ENCODE peak calls at places on chromosomes 6 and 20, in nine cellular contexts. G is tibial artery, V is GM23248, B is ovary, Y is mesenchymal stem cell, Z is K562, S is upper lobe of left lung, C is hepatocyte, T is colonic mucosa. F is an unnamed sample. For H3K4me1, the result is how much of the 10 kb centered on the place peaks cover.

GRCh38 chr6:130869681-130870080 is 42.5 kb downstream of the SMLR1 start:
- DNase-seq in G (no peak), V (no peak), B (no peak), Y (no peak), Z (no peak), S (no peak), C (no peak), T (no peak), F (no peak)

GRCh38 chr6:3939964-3940363 is 90.8 kb downstream of the FAM50B start:
- DNase-seq in G (no peak), V (no peak), B (no peak), Y (peak), Z (no peak), S (no peak), C (peak), T (no peak), F (no peak)

GRCh38 chr6:5275497-5275896 is 14.2 kb downstream of the FARS2 start:
- DNase-seq in G (no peak), V (peak), B (no peak), Y (no peak), Z (no peak), S (no peak), C (no peak), T (no peak), F (no peak)

GRCh38 chr6:6913346-6913745 is 194.4 kb upstream of the RREB1 start:
- DNase-seq in G (no peak), V (no peak), B (no peak), Y (no peak), Z (no peak), S (no peak), C (no peak), T (no peak), F (no peak)

GRCh38 chr6:170234419-170234818 is 56.5 kb downstream of the DLL1 start:
- DNase-seq in G (no peak), V (no peak), B (no peak), Y (no peak), Z (no peak), S (no peak), C (no peak), T (no peak), F (no peak)

GRCh38 chr6:56025785-56026184 is 150.4 kb upstream of the BMP5 start:
- DNase-seq in G (no peak), V (no peak), B (no peak), Y (peak), Z (no peak), S (no peak), C (no peak), T (no peak), F (no peak)

GRCh38 chr20:63461364-63461763 is 11.1 kb downstream of the KCNQ2 start:
- DNase-seq in G (no peak), V (peak), B (no peak), Y (no peak), Z (peak), S (no peak), C (peak), T (no peak), F (peak)

GRCh38 chr6:144585217-144585814 is 300.2 kb downstream of the UTRN start:
- DNase-seq in G (no peak), V (peak), B (no peak), Y (peak), Z (peak), S (no peak), C (peak), T (no peak), F (peak)

GRCh38 chr20:36904690-36905089 is 28.8 kb downstream of the TLDC2 start:
- DNase-seq in G (no peak), V (no peak), B (no peak), Y (no peak), Z (no peak), S (no peak), C (no peak), T (no peak), F (no peak)

GRCh38 chr6:113997106-113997505 is 26.2 kb upstream of the HDAC2 start:
- DNase-seq in G (no peak), V (peak), B (no peak), Y (peak), Z (no peak), S (no peak), C (no peak), T (no peak), F (peak)

GRCh38 chr6:38180586-38180985 is 361.1 kb downstream of the ZFAND3 start:
- DNase-seq in G (no peak), V (no peak), B (peak), Y (no peak), Z (no peak), S (peak), C (no peak), T (no peak), F (no peak)

GRCh38 chr6:62150048-62150663 is 135.9 kb downstream of the KHDRBS2 start:
- DNase-seq in G (no peak), V (peak), B (no peak), Y (peak), Z (peak), S (peak), C (peak), T (peak), F (peak)

GRCh38 chr6:33375143-33375649 is 16.4 kb upstream of the KIFC1 start:
- DNase-seq in G (peak), V (peak), B (peak), Y (peak), Z (no peak), S (peak), C (peak), T (peak), F (peak)

GRCh38 chr6:10981409-10981808 is 62.7 kb downstream of the ELOVL2 start:
- DNase-seq in G (no peak), V (no peak), B (no peak), Y (no peak), Z (no peak), S (no peak), C (no peak), T (no peak), F (no peak)

GRCh38 chr6:73413102-73413501 is 18.5 kb downstream of the DDX43 start:
- DNase-seq in G (no peak), V (no peak), B (no peak), Y (no peak), Z (no peak), S (no peak), C (no peak), T (no peak), F (no peak)

GRCh38 chr20:8454137-8454712 is 322.2 kb downstream of the PLCB1 start:
- DNase-seq in G (no peak), V (peak), B (no peak), Y (peak), Z (no peak), S (no peak), C (peak), T (no peak), F (peak)

GRCh38 chr6:55980627-55981211 is 105.3 kb upstream of the BMP5 start:
- DNase-seq in G (no peak), V (peak), B (no peak), Y (peak), Z (no peak), S (no peak), C (peak), T (peak), F (peak)

GRCh38 chr20:17939622-17940446 is 28.8 kb downstream of the SNX5 start:
- DNase-seq in G (no peak), V (no peak), B (no peak), Y (no peak), Z (no peak), S (no peak), C (no peak), T (no peak), F (no peak)

GRCh38 chr6:117265425-117266266 is at the start of gene VGLL2:
- DNase-seq in G (no peak), V (peak), B (no peak), Y (peak), Z (no peak), S (no peak), C (peak), T (peak), F (peak)

GRCh38 chr6:136274062-136274461 is 15.6 kb downstream of the BCLAF1 start:
- DNase-seq in G (no peak), V (peak), B (no peak), Y (no peak), Z (no peak), S (no peak), C (no peak), T (no peak), F (peak)

GRCh38 chr6:99604161-99605073 is 2.2 kb upstream of the PRDM13 start:
- DNase-seq in G (no peak), V (no peak), B (no peak), Y (no peak), Z (no peak), S (no peak), C (no peak), T (no peak), F (no peak)

GRCh38 chr20:47479093-47479492 is 22.6 kb upstream of the NCOA3 start:
- DNase-seq in G (no peak), V (no peak), B (no peak), Y (no peak), Z (no peak), S (no peak), C (no peak), T (no peak), F (no peak)

GRCh38 chr6:16956371-16956770 is 145.5 kb upstream of the STMND1 start:
- DNase-seq in G (no peak), V (no peak), B (no peak), Y (no peak), Z (no peak), S (peak), C (no peak), T (no peak), F (no peak)

GRCh38 chr20:13259921-13260320 is 38.8 kb downstream of the ISM1 start:
- DNase-seq in G (no peak), V (no peak), B (no peak), Y (no peak), Z (no peak), S (no peak), C (no peak), T (no peak), F (no peak)

GRCh38 chr6:25061289-25061945 is 125.7 kb upstream of the RIPOR2 start:
- DNase-seq in G (no peak), V (peak), B (no peak), Y (no peak), Z (no peak), S (no peak), C (no peak), T (no peak), F (peak)

GRCh38 chr6:105991561-105992314 is 94.4 kb upstream of the PRDM1 start:
- DNase-seq in G (no peak), V (peak), B (peak), Y (no peak), Z (peak), S (no peak), C (peak), T (peak), F (no peak)

GRCh38 chr6:169959129-169960002 is 207.9 kb downstream of the ERMARD start:
- DNase-seq in G (peak), V (no peak), B (peak), Y (no peak), Z (no peak), S (peak), C (no peak), T (peak), F (no peak)

GRCh38 chr6:159389695-159390094 is 220.5 kb downstream of the FNDC1 start:
- DNase-seq in G (no peak), V (no peak), B (no peak), Y (no peak), Z (no peak), S (no peak), C (no peak), T (no peak), F (no peak)

GRCh38 chr20:44780226-44780625 is 30.1 kb downstream of the RIMS4 start:
- DNase-seq in G (no peak), V (peak), B (peak), Y (peak), Z (peak), S (no peak), C (peak), T (no peak), F (peak)

GRCh38 chr6:34082348-34082747 is 63.5 kb downstream of the GRM4 start:
- DNase-seq in G (no peak), V (no peak), B (no peak), Y (no peak), Z (no peak), S (no peak), C (no peak), T (no peak), F (no peak)

GRCh38 chr6:163839296-163839695 is 424.8 kb downstream of the QKI start:
- DNase-seq in G (no peak), V (no peak), B (no peak), Y (no peak), Z (no peak), S (no peak), C (no peak), T (no peak), F (no peak)

GRCh38 chr6:31829633-31830492 is 2.3 kb downstream of the HSPA1B start:
- DNase-seq in G (no peak), V (peak), B (no peak), Y (peak), Z (no peak), S (no peak), C (peak), T (peak), F (peak)

GRCh38 chr6:1917628-1918371 is 308.1 kb downstream of the FOXC1 start:
- DNase-seq in G (no peak), V (peak), B (no peak), Y (peak), Z (no peak), S (no peak), C (peak), T (no peak), F (peak)

GRCh38 chr6:14762077-14762476 is 483.8 kb upstream of the JARID2 start:
- DNase-seq in G (no peak), V (no peak), B (no peak), Y (no peak), Z (no peak), S (no peak), C (peak), T (peak), F (no peak)

GRCh38 chr20:64102647-64103354 is 4.6 kb downstream of the NPBWR2 start:
- DNase-seq in G (no peak), V (no peak), B (no peak), Y (no peak), Z (peak), S (no peak), C (peak), T (no peak), F (no peak)

GRCh38 chr6:97813881-97814280 is 530.9 kb upstream of the MMS22L start:
- DNase-seq in G (no peak), V (no peak), B (no peak), Y (no peak), Z (no peak), S (no peak), C (no peak), T (no peak), F (no peak)
- H3K4me3 ChIP-seq in G (no peak), V (no peak), B (no peak), Y (no peak), Z (no peak), S (no peak), C (no peak), T (no peak), F (no peak)

GRCh38 chr20:4613718-4614620 is 107.7 kb upstream of the PRND start:
- DNase-seq in G (no peak), V (peak), B (no peak), Y (peak), Z (peak), S (peak), C (no peak), T (peak), F (peak)

GRCh38 chr20:4613184-4613583 is 108.5 kb upstream of the PRND start:
- DNase-seq in G (no peak), V (peak), B (no peak), Y (no peak), Z (no peak), S (no peak), C (no peak), T (no peak), F (peak)

GRCh38 chr20:4617484-4617883 is 104.2 kb upstream of the PRND start:
- DNase-seq in G (no peak), V (no peak), B (no peak), Y (no peak), Z (no peak), S (no peak), C (no peak), T (no peak), F (no peak)

DNA sequence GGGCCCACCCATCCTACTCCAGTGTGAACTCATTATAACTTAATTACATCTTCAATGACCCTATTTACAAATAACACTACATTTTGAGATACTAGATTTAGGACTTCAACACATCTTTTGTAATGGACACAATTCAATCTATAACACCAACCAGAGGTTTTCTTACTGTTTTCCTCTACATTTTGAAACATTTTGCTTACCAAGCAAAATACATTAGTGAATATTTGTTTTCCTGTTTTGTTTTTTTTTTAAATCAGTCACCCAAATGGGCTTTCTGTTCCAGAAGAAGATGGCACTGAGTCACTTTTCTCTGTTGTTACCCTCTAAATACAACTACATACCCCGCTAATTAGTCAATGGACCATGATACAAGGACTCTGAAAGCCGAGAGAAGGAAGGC is 104.7 kb upstream of the PRND start:
- DNase-seq in G (no peak), V (no peak), B (no peak), Y (no peak), Z (no peak), S (no peak), C (no peak), T (no peak), F (no peak)
- H3K4me1 ChIP-seq in G (under half), V (under half), B (under half), Y (under half), Z (under half), S (under half), C (under half), T (under half), F (under half)

DNA sequence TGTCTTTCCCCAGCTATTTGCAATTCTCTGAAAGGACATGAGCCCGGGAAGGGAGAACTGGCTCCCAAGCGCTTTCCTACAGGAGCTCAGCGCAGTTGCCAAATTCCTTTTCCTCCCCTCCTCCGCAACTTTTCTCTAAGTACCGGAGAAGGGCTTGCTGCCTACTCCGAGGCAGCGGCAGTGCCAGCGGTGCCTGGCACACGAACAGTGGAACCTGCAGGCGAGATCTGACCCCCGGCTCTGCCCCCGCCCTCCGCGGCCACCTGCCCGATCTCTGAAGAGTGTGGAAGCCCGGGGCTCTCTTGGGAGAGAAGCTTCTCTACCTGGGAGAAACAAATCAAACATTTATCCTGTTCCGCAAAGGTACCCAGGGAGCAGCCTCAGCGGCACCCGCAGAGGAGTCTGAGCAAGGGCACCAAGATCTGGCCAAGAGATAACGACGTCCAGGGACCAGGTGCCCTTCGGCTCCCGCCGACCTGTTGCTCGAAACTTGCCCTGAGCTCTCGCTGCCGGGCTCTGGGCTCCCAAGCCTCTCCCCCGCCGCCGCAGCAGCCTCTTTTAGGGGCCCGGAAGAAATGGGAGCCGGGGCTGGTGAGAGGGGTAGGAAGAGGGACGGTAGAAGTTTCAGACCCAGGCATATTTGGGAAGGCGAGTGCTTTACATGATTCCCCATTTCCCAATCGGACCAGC is 2.1 kb downstream of the CBLN4 start:
- DNase-seq in G (no peak), V (no peak), B (no peak), Y (no peak), Z (no peak), S (no peak), C (no peak), T (no peak), F (no peak)
- H3K4me3 ChIP-seq in G (no peak), V (no peak), B (no peak), Y (no peak), Z (no peak), S (no peak), C (no peak), T (no peak), F (no peak)

GRCh38 chr6:44004136-44004535 is 123.1 kb downstream of the MRPL14 start:
- DNase-seq in G (no peak), V (no peak), B (no peak), Y (no peak), Z (no peak), S (no peak), C (no peak), T (no peak), F (no peak)

GRCh38 chr6:44005507-44005903 is 121.7 kb downstream of the MRPL14 start:
- DNase-seq in G (peak), V (no peak), B (no peak), Y (no peak), Z (no peak), S (no peak), C (no peak), T (no peak), F (no peak)

GRCh38 chr6:44006123-44006871 is 121.0 kb downstream of the MRPL14 start:
- DNase-seq in G (peak), V (peak), B (no peak), Y (peak), Z (no peak), S (no peak), C (no peak), T (no peak), F (peak)

GRCh38 chr6:44003345-44004061 is 123.7 kb downstream of the MRPL14 start:
- DNase-seq in G (peak), V (no peak), B (no peak), Y (no peak), Z (no peak), S (no peak), C (peak), T (no peak), F (no peak)

GRCh38 chr6:44004625-44005506 is 122.4 kb downstream of the MRPL14 start:
- DNase-seq in G (peak), V (peak), B (no peak), Y (peak), Z (no peak), S (peak), C (no peak), T (no peak), F (no peak)
- H3K4me1 ChIP-seq in G (under half), V (under half), B (under half), Y (half or more), Z (under half), S (under half), C (under half), T (under half), F (under half)

DNA sequence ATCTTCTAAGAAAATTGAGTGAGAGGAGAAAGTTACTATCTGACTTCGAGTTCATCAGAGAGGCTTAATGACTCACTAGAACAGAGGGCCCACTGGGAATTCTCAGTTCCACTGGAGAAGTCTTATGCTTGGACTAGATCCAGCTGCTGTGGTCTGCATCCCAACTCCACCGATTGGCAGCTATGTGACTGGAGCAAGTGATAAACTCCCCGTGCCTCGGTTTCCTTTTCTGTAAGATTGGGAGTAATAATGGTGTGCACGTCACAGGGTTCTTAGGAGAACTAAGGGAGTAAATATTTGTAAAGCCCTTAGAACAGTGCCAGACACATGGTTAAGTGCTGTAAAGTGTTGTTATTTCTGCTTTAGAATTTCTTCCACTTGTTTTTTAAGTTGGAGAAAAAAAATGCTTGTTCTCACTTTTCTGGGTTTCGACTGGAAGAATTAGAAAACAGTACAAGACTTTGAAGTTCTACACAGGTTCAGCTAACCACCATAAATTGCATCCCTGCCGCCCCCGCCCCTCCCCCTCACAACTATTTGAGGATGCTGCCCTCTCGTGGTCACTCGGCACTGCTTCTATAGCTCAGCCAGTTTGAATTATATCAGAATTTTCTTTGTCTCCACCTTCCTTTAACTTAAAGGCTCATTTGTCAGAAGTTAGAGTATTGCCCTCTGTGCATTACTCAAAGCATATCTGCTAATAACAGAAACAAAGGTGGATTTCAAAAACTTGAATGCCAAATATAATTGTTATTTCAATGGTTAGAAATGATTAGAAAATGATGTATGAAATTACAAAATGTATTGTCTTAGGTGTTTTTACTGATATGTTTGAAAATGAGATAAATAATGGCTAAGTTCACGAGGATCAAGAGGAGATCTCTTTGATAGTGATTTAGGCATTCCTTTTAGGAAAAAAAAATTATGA is 95.0 kb upstream of the IFNGR1 start:
- DNase-seq in G (peak), V (peak), B (peak), Y (peak), Z (peak), S (peak), C (peak), T (peak), F (peak)
- H3K4me3 ChIP-seq in G (peak), V (peak), B (no peak), Y (peak), Z (no peak), S (no peak), C (no peak), T (no peak), F (peak)

F was measured in adipocyte.